ENCODE peak calls at places on chromosomes 6 and 20, in seven cellular contexts. One of them, this sample, is unnamed.

GRCh38 chr6:134424795-134425163 is 106.9 kb upstream of the SGK1 start:
- DNase-seq in neuronal stem cell: no peak
- DNase-seq in mesendoderm: no peak
- DNase-seq in IMR-90: no peak
- DNase-seq in trophoblast cell: no peak
- DNase-seq in H1: no peak
- DNase-seq in mesenchymal stem cell: no peak
- DNase-seq in this sample: no peak

GRCh38 chr6:10316327-10316726 is 98.5 kb downstream of the TFAP2A start:
- DNase-seq in neuronal stem cell: no peak
- DNase-seq in mesendoderm: no peak
- DNase-seq in IMR-90: peak; percentile 72
- DNase-seq in trophoblast cell: peak; percentile 93
- DNase-seq in H1: no peak
- DNase-seq in mesenchymal stem cell: peak; percentile 72
- DNase-seq in this sample: no peak

GRCh38 chr6:139881728-139882211 is 507.3 kb upstream of the CITED2 start:
- DNase-seq in neuronal stem cell: no peak
- DNase-seq in mesendoderm: peak; percentile 83
- DNase-seq in IMR-90: peak; percentile 53
- DNase-seq in trophoblast cell: no peak
- DNase-seq in H1: no peak
- DNase-seq in mesenchymal stem cell: peak; percentile 50
- DNase-seq in this sample: peak; percentile 53

GRCh38 chr6:34531580-34532201 is 24.4 kb downstream of the SPDEF start:
- DNase-seq in neuronal stem cell: no peak
- DNase-seq in mesendoderm: peak; percentile 90
- DNase-seq in IMR-90: peak; percentile 67
- DNase-seq in trophoblast cell: no peak
- DNase-seq in H1: peak; percentile 57
- DNase-seq in mesenchymal stem cell: no peak
- DNase-seq in this sample: peak; percentile 97

GRCh38 chr6:113819169-113819830 is 37.8 kb upstream of the MARCKS start:
- DNase-seq in neuronal stem cell: no peak
- DNase-seq in mesendoderm: no peak
- DNase-seq in IMR-90: no peak
- DNase-seq in trophoblast cell: no peak
- DNase-seq in H1: no peak
- DNase-seq in mesenchymal stem cell: no peak
- DNase-seq in this sample: no peak

GRCh38 chr20:62345681-62346370 is 21.3 kb downstream of the LAMA5 start:
- DNase-seq in neuronal stem cell: no peak
- DNase-seq in mesendoderm: no peak
- DNase-seq in IMR-90: no peak
- DNase-seq in trophoblast cell: no peak
- DNase-seq in H1: no peak
- DNase-seq in mesenchymal stem cell: peak; percentile 25
- DNase-seq in this sample: no peak

GRCh38 chr6:165556116-165556843 is 106.8 kb downstream of the PDE10A start:
- DNase-seq in neuronal stem cell: no peak
- DNase-seq in mesendoderm: no peak
- DNase-seq in IMR-90: peak; percentile 66
- DNase-seq in trophoblast cell: no peak
- DNase-seq in H1: no peak
- DNase-seq in mesenchymal stem cell: peak; percentile 11
- DNase-seq in this sample: no peak

GRCh38 chr20:16095241-16095640 is 478.0 kb downstream of the KIF16B start:
- DNase-seq in neuronal stem cell: no peak
- DNase-seq in mesendoderm: no peak
- DNase-seq in IMR-90: no peak
- DNase-seq in trophoblast cell: no peak
- DNase-seq in H1: no peak
- DNase-seq in mesenchymal stem cell: no peak
- DNase-seq in this sample: no peak

GRCh38 chr6:33192671-33193602 is 670 bp upstream of the COL11A2 start:
- DNase-seq in neuronal stem cell: no peak
- DNase-seq in mesendoderm: no peak
- DNase-seq in IMR-90: no peak
- DNase-seq in trophoblast cell: no peak
- DNase-seq in H1: no peak
- DNase-seq in mesenchymal stem cell: no peak
- DNase-seq in this sample: no peak

GRCh38 chr6:133610271-133610840 is 278.6 kb upstream of the TCF21 start:
- DNase-seq in neuronal stem cell: no peak
- DNase-seq in mesendoderm: no peak
- DNase-seq in IMR-90: peak; percentile 75
- DNase-seq in trophoblast cell: no peak
- DNase-seq in H1: no peak
- DNase-seq in mesenchymal stem cell: peak; percentile 77
- DNase-seq in this sample: no peak

GRCh38 chr6:144334150-144334708 is 49.1 kb downstream of the UTRN start:
- DNase-seq in neuronal stem cell: no peak
- DNase-seq in mesendoderm: no peak
- DNase-seq in IMR-90: no peak
- DNase-seq in trophoblast cell: no peak
- DNase-seq in H1: no peak
- DNase-seq in mesenchymal stem cell: no peak
- DNase-seq in this sample: no peak

GRCh38 chr20:44051661-44052000 is 135.4 kb downstream of the JPH2 start:
- DNase-seq in neuronal stem cell: no peak
- DNase-seq in mesendoderm: no peak
- DNase-seq in IMR-90: no peak
- DNase-seq in trophoblast cell: no peak
- DNase-seq in H1: no peak
- DNase-seq in mesenchymal stem cell: no peak
- DNase-seq in this sample: peak; percentile 22

GRCh38 chr6:7145269-7146078 is 37.7 kb downstream of the RREB1 start:
- DNase-seq in neuronal stem cell: no peak
- DNase-seq in mesendoderm: peak; percentile 79
- DNase-seq in IMR-90: no peak
- DNase-seq in trophoblast cell: no peak
- DNase-seq in H1: no peak
- DNase-seq in mesenchymal stem cell: no peak
- DNase-seq in this sample: no peak

GRCh38 chr6:39865011-39865888 is 69.0 kb downstream of the MOCS1 start:
- DNase-seq in neuronal stem cell: peak; percentile 27
- DNase-seq in mesendoderm: peak; percentile 87
- DNase-seq in IMR-90: peak; percentile 60
- DNase-seq in trophoblast cell: peak; percentile 55
- DNase-seq in H1: peak; percentile 13
- DNase-seq in mesenchymal stem cell: peak; percentile 59
- DNase-seq in this sample: peak; percentile 83

GRCh38 chr6:110517601-110518280 is 41.3 kb upstream of the SLC22A16 start:
- DNase-seq in neuronal stem cell: no peak
- DNase-seq in mesendoderm: no peak
- DNase-seq in IMR-90: no peak
- DNase-seq in trophoblast cell: no peak
- DNase-seq in H1: no peak
- DNase-seq in mesenchymal stem cell: no peak
- DNase-seq in this sample: no peak

GRCh38 chr20:61932711-61933480 is 132.8 kb downstream of the TAF4 start:
- DNase-seq in neuronal stem cell: no peak
- DNase-seq in mesendoderm: no peak
- DNase-seq in IMR-90: no peak
- DNase-seq in trophoblast cell: no peak
- DNase-seq in H1: no peak
- DNase-seq in mesenchymal stem cell: no peak
- DNase-seq in this sample: no peak

GRCh38 chr6:155188707-155189496 is 74.9 kb upstream of the CLDN20 start:
- DNase-seq in neuronal stem cell: no peak
- DNase-seq in mesendoderm: no peak
- DNase-seq in IMR-90: peak; percentile 100
- DNase-seq in trophoblast cell: no peak
- DNase-seq in H1: no peak
- DNase-seq in mesenchymal stem cell: peak; percentile 97
- DNase-seq in this sample: no peak

GRCh38 chr6:69881322-69882151 is 15.2 kb downstream of the COL19A1 start:
- DNase-seq in neuronal stem cell: no peak
- DNase-seq in mesendoderm: no peak
- DNase-seq in IMR-90: no peak
- DNase-seq in trophoblast cell: no peak
- DNase-seq in H1: no peak
- DNase-seq in mesenchymal stem cell: no peak
- DNase-seq in this sample: no peak

GRCh38 chr6:30234361-30234760 is 21.2 kb upstream of the TRIM26 start:
- DNase-seq in neuronal stem cell: no peak
- DNase-seq in mesendoderm: no peak
- DNase-seq in IMR-90: peak; percentile 8
- DNase-seq in trophoblast cell: no peak
- DNase-seq in H1: no peak
- DNase-seq in mesenchymal stem cell: no peak
- DNase-seq in this sample: no peak

GRCh38 chr6:57177545-57178225 is 5.6 kb downstream of the BAG2 start:
- DNase-seq in neuronal stem cell: no peak
- DNase-seq in mesendoderm: no peak
- DNase-seq in IMR-90: peak; percentile 30
- DNase-seq in trophoblast cell: no peak
- DNase-seq in H1: no peak
- DNase-seq in mesenchymal stem cell: no peak
- DNase-seq in this sample: no peak

GRCh38 chr6:90411292-90411781 is 114.7 kb upstream of the BACH2 start:
- DNase-seq in neuronal stem cell: no peak
- DNase-seq in mesendoderm: peak; percentile 82
- DNase-seq in IMR-90: no peak
- DNase-seq in trophoblast cell: peak; percentile 75
- DNase-seq in H1: no peak
- DNase-seq in mesenchymal stem cell: no peak
- DNase-seq in this sample: peak; percentile 58

GRCh38 chr6:100138346-100139022 is 144.5 kb upstream of the MCHR2 start:
- DNase-seq in neuronal stem cell: no peak
- DNase-seq in mesendoderm: no peak
- DNase-seq in IMR-90: no peak
- DNase-seq in trophoblast cell: no peak
- DNase-seq in H1: no peak
- DNase-seq in mesenchymal stem cell: no peak
- DNase-seq in this sample: no peak

GRCh38 chr6:130178692-130179091 is 44.1 kb downstream of the SAMD3 start:
- DNase-seq in neuronal stem cell: no peak
- DNase-seq in mesendoderm: peak; percentile 90
- DNase-seq in IMR-90: peak; percentile 97
- DNase-seq in trophoblast cell: peak; percentile 68
- DNase-seq in H1: no peak
- DNase-seq in mesenchymal stem cell: peak; percentile 84
- DNase-seq in this sample: no peak

GRCh38 chr6:46584586-46584985 is 68.0 kb downstream of the CYP39A1 start:
- DNase-seq in neuronal stem cell: no peak
- DNase-seq in mesendoderm: peak; percentile 30
- DNase-seq in IMR-90: no peak
- DNase-seq in trophoblast cell: peak; percentile 1
- DNase-seq in H1: no peak
- DNase-seq in mesenchymal stem cell: no peak
- DNase-seq in this sample: no peak

GRCh38 chr6:5749666-5750215 is 257.0 kb downstream of the NRN1 start:
- DNase-seq in neuronal stem cell: no peak
- DNase-seq in mesendoderm: no peak
- DNase-seq in IMR-90: no peak
- DNase-seq in trophoblast cell: no peak
- DNase-seq in H1: no peak
- DNase-seq in mesenchymal stem cell: no peak
- DNase-seq in this sample: no peak

GRCh38 chr20:61899971-61900370 is 165.7 kb downstream of the TAF4 start:
- DNase-seq in neuronal stem cell: no peak
- DNase-seq in mesendoderm: no peak
- DNase-seq in IMR-90: no peak
- DNase-seq in trophoblast cell: no peak
- DNase-seq in H1: no peak
- DNase-seq in mesenchymal stem cell: no peak
- DNase-seq in this sample: no peak

GRCh38 chr6:155170519-155170918 is 93.3 kb upstream of the CLDN20 start:
- DNase-seq in neuronal stem cell: no peak
- DNase-seq in mesendoderm: no peak
- DNase-seq in IMR-90: no peak
- DNase-seq in trophoblast cell: no peak
- DNase-seq in H1: no peak
- DNase-seq in mesenchymal stem cell: peak; percentile 1
- DNase-seq in this sample: no peak

GRCh38 chr6:67560068-67560467 is 1075.0 kb upstream of the ADGRB3 start:
- DNase-seq in neuronal stem cell: no peak
- DNase-seq in mesendoderm: no peak
- DNase-seq in IMR-90: no peak
- DNase-seq in trophoblast cell: no peak
- DNase-seq in H1: no peak
- DNase-seq in mesenchymal stem cell: no peak
- DNase-seq in this sample: no peak
- H2BK120ac ChIP-seq in neuronal stem cell: no peak overlapping the region
- H2BK120ac ChIP-seq in mesendoderm: no peak overlapping the region
- H2BK120ac ChIP-seq in IMR-90: no peak overlapping the region
- H2BK120ac ChIP-seq in trophoblast cell: no peak overlapping the region
- H2BK120ac ChIP-seq in H1: no peak overlapping the region
- H2BK120ac ChIP-seq in mesenchymal stem cell: no peak overlapping the region
- H2BK120ac ChIP-seq in this sample: no peak overlapping the region

GRCh38 chr20:361562-361961 is 14.7 kb downstream of the NRSN2 start:
- DNase-seq in neuronal stem cell: no peak
- DNase-seq in mesendoderm: no peak
- DNase-seq in IMR-90: no peak
- DNase-seq in trophoblast cell: no peak
- DNase-seq in H1: no peak
- DNase-seq in mesenchymal stem cell: no peak
- DNase-seq in this sample: no peak
- H2BK120ac ChIP-seq in neuronal stem cell: no peak overlapping the region
- H2BK120ac ChIP-seq in mesendoderm: no peak overlapping the region
- H2BK120ac ChIP-seq in IMR-90: peak overlapping the region; percentile 25
- H2BK120ac ChIP-seq in trophoblast cell: no peak overlapping the region
- H2BK120ac ChIP-seq in H1: no peak overlapping the region
- H2BK120ac ChIP-seq in mesenchymal stem cell: no peak overlapping the region
- H2BK120ac ChIP-seq in this sample: no peak overlapping the region

DNA sequence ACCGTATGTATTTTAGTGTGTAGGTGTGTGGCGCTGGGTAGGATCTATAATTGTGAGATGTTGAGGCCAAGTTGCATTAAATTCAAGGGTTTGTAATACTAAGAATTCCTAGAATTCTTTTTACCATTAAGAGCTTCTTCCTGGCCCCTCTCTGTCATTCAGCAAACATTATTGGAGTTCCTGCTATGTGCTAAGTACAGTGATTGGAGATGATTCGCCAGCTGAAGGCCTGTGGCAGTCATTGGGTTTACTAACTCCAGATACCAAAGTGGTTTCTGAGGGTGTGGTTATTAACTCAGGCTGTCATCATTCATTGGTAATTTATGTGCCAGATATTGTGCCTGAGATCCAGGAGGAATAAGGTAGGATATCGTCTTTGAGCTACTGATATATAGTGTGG is 167.1 kb downstream of the LAMA2 start:
- DNase-seq in neuronal stem cell: no peak
- DNase-seq in mesendoderm: peak; percentile 57
- DNase-seq in IMR-90: peak; percentile 32
- DNase-seq in trophoblast cell: peak; percentile 7
- DNase-seq in H1: no peak
- DNase-seq in mesenchymal stem cell: no peak
- DNase-seq in this sample: no peak
- H2BK120ac ChIP-seq in neuronal stem cell: no peak overlapping the region
- H2BK120ac ChIP-seq in mesendoderm: no peak overlapping the region
- H2BK120ac ChIP-seq in IMR-90: peak overlapping the region; percentile 14
- H2BK120ac ChIP-seq in trophoblast cell: no peak overlapping the region
- H2BK120ac ChIP-seq in H1: no peak overlapping the region
- H2BK120ac ChIP-seq in mesenchymal stem cell: no peak overlapping the region
- H2BK120ac ChIP-seq in this sample: no peak overlapping the region

DNA sequence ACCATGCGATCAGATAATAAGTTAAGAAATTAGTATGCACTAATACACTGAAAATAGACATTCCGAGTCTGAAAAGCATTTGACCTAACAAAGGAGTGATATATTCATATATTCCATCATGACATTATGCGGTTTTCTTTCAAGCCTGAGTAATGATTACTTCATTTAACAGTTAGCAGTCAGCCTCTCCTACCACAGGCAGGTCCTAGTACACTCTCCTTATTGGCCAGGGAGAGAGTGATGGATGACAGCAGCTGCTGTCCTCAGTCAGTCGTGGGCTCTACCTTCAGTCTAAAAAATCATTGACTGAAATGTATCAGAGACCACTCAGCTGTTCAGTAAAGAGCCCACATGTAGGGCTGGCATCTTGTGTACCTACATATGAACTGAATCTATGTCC is 33.2 kb upstream of the VGLL2 start:
- DNase-seq in neuronal stem cell: no peak
- DNase-seq in mesendoderm: no peak
- DNase-seq in IMR-90: no peak
- DNase-seq in trophoblast cell: no peak
- DNase-seq in H1: no peak
- DNase-seq in mesenchymal stem cell: no peak
- DNase-seq in this sample: no peak
- H2BK120ac ChIP-seq in neuronal stem cell: no peak overlapping the region
- H2BK120ac ChIP-seq in mesendoderm: no peak overlapping the region
- H2BK120ac ChIP-seq in IMR-90: no peak overlapping the region
- H2BK120ac ChIP-seq in trophoblast cell: no peak overlapping the region
- H2BK120ac ChIP-seq in H1: no peak overlapping the region
- H2BK120ac ChIP-seq in mesenchymal stem cell: no peak overlapping the region
- H2BK120ac ChIP-seq in this sample: no peak overlapping the region

This sample was measured in H9.